ENCODE peak calls at places on chromosomes 5 and 9, in six cellular contexts. T is cardiac muscle cell, B is coronary artery, W is RWPE1, V is A673, J is neural progenitor cell. Z is an unnamed sample.
A peak's percentile ranks its signal among the peaks of the same experiment; 100 is the strongest.

GRCh38 chr9:35271637-35272036 is 109.8 kb downstream of the UNC13B start:
- DNase-seq in T (no peak), B (no peak), W (no peak), V (no peak), J (no peak), Z (no peak)

GRCh38 chr9:4585135-4585534 is 77.0 kb upstream of the PLPP6 start:
- DNase-seq in T (no peak), B (no peak), W (no peak), V (no peak), J (no peak), Z (no peak)

GRCh38 chr9:137545123-137545522 is 5.1 kb downstream of the PNPLA7 start:
- DNase-seq in T (no peak), B (no peak), W (no peak), V (no peak), J (no peak), Z (no peak)

GRCh38 chr9:129361196-129361595 is 183.1 kb upstream of the IER5L start:
- DNase-seq in T (no peak), B (no peak), W (no peak), V (no peak), J (no peak), Z (no peak)

GRCh38 chr9:116979461-116979860 is 292.4 kb downstream of the TRIM32 start:
- DNase-seq in T (no peak), B (no peak), W (peak; percentile 61), V (no peak), J (no peak), Z (peak; percentile 27)

GRCh38 chr9:71249729-71250317 is 128.4 kb upstream of the TRPM3 start:
- DNase-seq in T (peak; percentile 75), B (no peak), W (peak; percentile 75), V (peak; percentile 70), J (peak; percentile 82), Z (peak; percentile 56)

GRCh38 chr9:133782157-133783130 is 44.3 kb upstream of the SARDH start:
- DNase-seq in T (peak; percentile 88), B (no peak), W (peak; percentile 73), V (peak; percentile 78), J (peak; percentile 89), Z (no peak)

GRCh38 chr5:52725781-52726180 is 61.9 kb upstream of the ITGA1 start:
- DNase-seq in T (no peak), B (no peak), W (no peak), V (no peak), J (no peak), Z (no peak)

GRCh38 chr5:107426209-107426608 is 244.5 kb downstream of the EFNA5 start:
- DNase-seq in T (no peak), B (no peak), W (no peak), V (no peak), J (no peak), Z (no peak)

GRCh38 chr9:121781143-121781542 is 129.7 kb downstream of the DAB2IP start:
- DNase-seq in T (no peak), B (no peak), W (no peak), V (no peak), J (no peak), Z (no peak)

GRCh38 chr5:141475625-141476131 is at the start of gene PCDHGC3:
- DNase-seq in T (peak; percentile 88), B (peak; percentile 95), W (peak; percentile 99), V (peak; percentile 98), J (peak; percentile 95), Z (peak; percentile 77)

GRCh38 chr9:36443581-36443980 is 43.5 kb upstream of the RNF38 start:
- DNase-seq in T (no peak), B (no peak), W (peak; percentile 34), V (no peak), J (no peak), Z (no peak)

GRCh38 chr5:173757817-173758216 is 130.3 kb upstream of the CPEB4 start:
- DNase-seq in T (peak; percentile 49), B (no peak), W (no peak), V (no peak), J (no peak), Z (no peak)

GRCh38 chr9:78866228-78867132 is 569.6 kb downstream of the PSAT1 start:
- DNase-seq in T (peak; percentile 10), B (no peak), W (peak; percentile 85), V (peak; percentile 33), J (no peak), Z (peak; percentile 86)

GRCh38 chr5:139458580-139459407 is 3.7 kb downstream of the ECSCR start:
- DNase-seq in T (no peak), B (no peak), W (no peak), V (no peak), J (no peak), Z (no peak)

GRCh38 chr9:137310190-137311052 is 8.3 kb upstream of the NRARP start:
- DNase-seq in T (no peak), B (no peak), W (no peak), V (no peak), J (peak; percentile 18), Z (no peak)

DNA sequence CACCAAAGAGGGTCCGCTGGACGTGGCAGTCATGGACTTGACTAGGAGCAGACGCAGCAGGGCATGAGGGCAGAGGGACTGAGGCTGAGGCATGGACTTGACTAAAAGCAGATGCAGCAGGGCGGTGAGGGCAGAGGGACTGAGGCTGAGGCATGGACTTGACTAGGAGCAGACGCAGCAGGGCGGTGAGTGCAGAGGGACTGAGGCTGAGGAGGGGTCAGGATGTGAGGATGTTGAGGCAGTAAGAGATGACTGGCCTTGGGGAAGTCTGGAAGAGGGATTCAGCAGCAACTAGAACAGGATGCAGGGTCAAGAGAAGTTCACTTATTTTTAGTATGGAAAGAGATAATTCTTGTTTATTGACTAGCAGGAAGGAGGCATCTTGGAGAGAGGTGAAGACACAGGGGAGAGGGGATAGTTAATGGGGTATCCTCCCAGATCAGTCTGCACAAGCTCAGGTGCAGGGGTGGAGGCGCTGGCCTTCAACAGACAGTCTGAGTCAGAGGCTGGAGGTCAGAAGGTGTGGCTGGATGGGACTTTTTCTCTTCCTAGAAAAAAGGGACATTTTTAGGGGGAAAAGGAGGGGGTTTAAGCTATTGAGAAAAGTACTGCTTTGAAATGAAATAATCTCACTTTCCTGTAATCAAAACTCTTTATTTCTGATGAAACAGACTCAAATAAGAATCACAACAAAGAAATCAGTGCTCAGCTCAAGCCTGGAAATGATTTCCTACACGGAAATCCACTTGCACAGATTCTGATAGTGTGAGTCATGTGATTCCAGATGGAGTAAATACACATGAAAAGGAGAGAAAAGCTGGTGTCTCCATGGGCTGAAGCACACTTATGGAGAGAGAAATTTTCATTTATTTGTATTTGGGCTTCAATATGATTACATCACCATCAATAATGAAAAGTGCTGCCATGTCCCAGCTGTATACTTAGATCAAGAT is 130.9 kb downstream of the PALM2AKAP2 start:
- DNase-seq in T (peak; percentile 17), B (no peak), W (peak; percentile 69), V (no peak), J (no peak), Z (peak; percentile 58)
- H3K27ac ChIP-seq in T (peak overlapping the region; percentile 8), B (peak overlapping the region; percentile 43), W (peak overlapping the region; percentile 75), V (no peak overlapping the region), J (no peak overlapping the region), Z (no peak overlapping the region)

GRCh38 chr5:8864053-8864452 is 681.8 kb downstream of the SEMA5A start:
- DNase-seq in T (peak; percentile 5), B (no peak), W (peak; percentile 11), V (no peak), J (peak; percentile 56), Z (no peak)
- TF ChIP-seq CTCF in T (peak; percentile 43), B (no peak), W (no peak), V (peak; percentile 10), J (peak; percentile 65), Z (peak; percentile 70)

DNA sequence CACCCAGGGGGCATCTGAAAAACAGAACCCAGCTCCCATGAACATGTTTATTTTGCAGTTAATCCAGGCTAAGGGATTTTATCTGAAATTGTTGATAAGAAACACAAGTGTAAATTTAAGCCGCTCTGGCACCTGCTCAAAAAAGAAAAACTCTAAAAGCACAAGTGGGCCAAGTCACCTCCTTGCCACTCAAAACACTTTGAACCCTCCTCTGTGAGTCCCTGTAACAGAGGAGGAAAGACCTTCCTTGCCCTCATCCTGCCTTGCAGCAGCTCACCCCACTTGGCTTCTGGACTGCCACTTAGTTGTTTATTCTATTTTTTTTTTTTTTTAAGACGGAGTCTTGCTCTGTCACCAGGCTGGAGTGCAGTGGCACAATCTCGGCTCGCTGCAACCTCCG is 39.5 kb downstream of the FAM78A start:
- DNase-seq in T (no peak), B (no peak), W (no peak), V (no peak), J (no peak), Z (no peak)
- H3K27ac ChIP-seq in T (peak overlapping the region; percentile 100), B (no peak overlapping the region), W (no peak overlapping the region), V (no peak overlapping the region), J (no peak overlapping the region), Z (no peak overlapping the region)

GRCh38 chr9:127505396-127506116 is 54.2 kb downstream of the LRSAM1 start:
- DNase-seq in T (peak; percentile 47), B (no peak), W (peak; percentile 67), V (peak; percentile 51), J (peak; percentile 72), Z (no peak)
- TF ChIP-seq CTCF in T (peak; percentile 56), B (peak; percentile 34), W (peak; percentile 85), V (peak; percentile 47), J (peak; percentile 63), Z (peak; percentile 57)

GRCh38 chr5:75199946-75200345 is 36.7 kb downstream of the ANKRD31 start:
- DNase-seq in T (no peak), B (no peak), W (no peak), V (no peak), J (no peak), Z (no peak)

GRCh38 chr5:75202935-75203334 is 33.7 kb downstream of the ANKRD31 start:
- DNase-seq in T (no peak), B (no peak), W (no peak), V (no peak), J (no peak), Z (no peak)

GRCh38 chr5:75200776-75201175 is 35.9 kb downstream of the ANKRD31 start:
- DNase-seq in T (no peak), B (no peak), W (peak; percentile 67), V (no peak), J (no peak), Z (peak; percentile 86)

GRCh38 chr5:75192804-75193203 is 43.9 kb downstream of the ANKRD31 start:
- DNase-seq in T (no peak), B (no peak), W (no peak), V (no peak), J (peak; percentile 5), Z (no peak)

DNA sequence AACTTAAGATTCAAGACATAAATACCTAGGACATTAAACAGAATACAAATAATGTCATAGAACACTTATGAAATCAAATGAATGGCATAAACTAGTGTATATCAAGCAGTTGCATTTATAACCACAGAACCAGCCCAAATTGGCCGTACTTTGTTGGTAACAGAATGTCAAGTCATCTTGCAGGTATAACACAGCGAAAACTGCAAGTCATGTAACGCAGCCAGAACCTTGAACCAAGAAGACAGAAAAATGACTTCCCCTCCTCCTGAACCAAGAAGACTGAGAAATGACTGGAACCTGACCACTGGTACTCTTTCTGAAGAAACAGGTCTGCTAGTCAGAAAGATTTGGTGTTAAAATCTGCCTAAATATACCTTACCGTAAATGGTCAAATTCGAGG is 38.9 kb downstream of the ANKRD31 start:
- DNase-seq in T (no peak), B (no peak), W (no peak), V (no peak), J (no peak), Z (no peak)
- H3K27ac ChIP-seq in T (no peak overlapping the region), B (no peak overlapping the region), W (no peak overlapping the region), V (no peak overlapping the region), J (no peak overlapping the region), Z (no peak overlapping the region)